ENCODE peak calls at places on chromosomes 7 and 10, in ten cellular contexts. Z is B cell; Y is COR-L47; I is Caki2; W is activated T-helper 1 cell treated with anti-CD3 and anti-CD28 coated beads, Interleukin-12 subunit alpha, Interleukin-12 subunit beta, Interleukin-2, Interleukin-4 antibody, amounts not matched to agents 30 ng/mL and 10 ng/mL and 1 ng/mL, durations not matched to agents 14 hours and 24 hours and 36 hours; T is ACHN; D is neural crest cell; K is fibroblast of the conjunctiva; S is psoas muscle; U is CD8-positive, alpha-beta T cell. H is an unnamed sample.
A peak's percentile ranks its signal among the peaks of the same experiment; 100 is the strongest.

GRCh38 chr10:58618158-58618676 is 105.5 kb downstream of the BICC1 start:
- DNase-seq in Y (peak; percentile 12), T (no peak), K (no peak), W (no peak), S (no peak), U (no peak), Z (no peak), I (no peak), D (no peak), H (no peak)

GRCh38 chr10:71718165-71718678 is 1.4 kb downstream of the C10orf105 start:
- DNase-seq in D (no peak), T (no peak), S (no peak), K (no peak), Z (no peak), W (no peak), Y (no peak), U (no peak), I (no peak), H (no peak)

GRCh38 chr10:69957516-69958231 is 95.0 kb upstream of the MACROH2A2 start:
- DNase-seq in T (no peak), K (no peak), Z (no peak), I (no peak), S (no peak), D (no peak), W (no peak), U (no peak), Y (no peak), H (no peak)

GRCh38 chr7:130814753-130815152 is 80.7 kb upstream of the KLF14 start:
- DNase-seq in Y (no peak), Z (no peak), U (no peak), T (peak; percentile 66), D (no peak), I (no peak), K (peak; percentile 23), W (no peak), S (no peak), H (no peak)

GRCh38 chr7:138126928-138127327 is 50.7 kb downstream of the AKR1D1 start:
- DNase-seq in U (no peak), K (no peak), S (no peak), D (no peak), W (no peak), Z (no peak), I (peak; percentile 54), T (peak; percentile 14), Y (no peak), H (no peak)

GRCh38 chr10:78253072-78253853 is 219.6 kb downstream of the RPS24 start:
- DNase-seq in D (no peak), S (no peak), I (no peak), Y (no peak), U (no peak), Z (no peak), K (no peak), W (no peak), T (no peak), H (no peak)

GRCh38 chr10:35336921-35337741 is 822 bp downstream of the CCNY start:
- DNase-seq in W (no peak), S (peak; percentile 69), Y (no peak), T (peak; percentile 31), U (peak; percentile 39), K (no peak), I (peak; percentile 33), Z (peak; percentile 44), D (peak; percentile 39), H (peak; percentile 22)

GRCh38 chr10:84256510-84257342 is 11.9 kb downstream of the RGR start:
- DNase-seq in S (peak; percentile 76), W (peak; percentile 11), Z (peak; percentile 27), D (peak; percentile 68), I (no peak), K (peak; percentile 5), T (no peak), U (peak; percentile 49), Y (no peak), H (peak; percentile 10)

GRCh38 chr10:5040781-5041470 is 37.3 kb upstream of the AKR1C2 start:
- DNase-seq in U (no peak), T (peak; percentile 58), D (no peak), W (no peak), Z (no peak), S (no peak), Y (no peak), K (no peak), I (peak; percentile 58), H (no peak)

GRCh38 chr10:25068152-25069058 is 52.0 kb downstream of the THNSL1 start:
- DNase-seq in I (peak; percentile 73), Y (no peak), S (no peak), K (no peak), Z (no peak), T (no peak), D (no peak), W (no peak), U (no peak), H (no peak)

H was measured in stimulated activated naive CD4-positive, alpha-beta T cell.